ENCODE peak calls at places on chromosome 14, in six cellular contexts. H is effector memory CD4-positive, alpha-beta T cell; C is T-helper 1 cell; P is Caki2; Q is activated CD8-positive, alpha-beta memory T cell treated with anti-CD3 and anti-CD28 coated beads for 24 hours; J is GM12865. W is an unnamed sample.

GRCh38 chr14:105491366-105492006 is 440 bp downstream of the TEDC1 start:
- DNase-seq in H (peak), Q (peak), C (peak), J (peak), P (peak), W (peak)

GRCh38 chr14:42428996-42429395 is 822.3 kb downstream of the LRFN5 start:
- DNase-seq in Q (no peak), P (peak), C (no peak), H (no peak), J (peak), W (no peak)

GRCh38 chr14:70642313-70643235 is 858 bp downstream of the TTC9 start:
- DNase-seq in Q (peak), J (peak), H (peak), C (no peak), P (no peak), W (no peak)

GRCh38 chr14:100578552-100578951 is 8.7 kb downstream of the BEGAIN start:
- DNase-seq in C (no peak), P (no peak), Q (no peak), H (no peak), J (no peak), W (no peak)

GRCh38 chr14:75450381-75451276 is 22.8 kb downstream of the JDP2 start:
- DNase-seq in J (no peak), H (no peak), C (no peak), P (peak), Q (no peak), W (peak)

GRCh38 chr14:23438130-23438893 is 2.9 kb upstream of the MYH7 start:
- DNase-seq in C (no peak), P (no peak), J (no peak), H (no peak), Q (peak), W (no peak)

GRCh38 chr14:59870277-59871165 is at the start of gene RTN1:
- DNase-seq in P (peak), H (no peak), C (no peak), J (peak), Q (peak), W (peak)

GRCh38 chr14:96053600-96054381 is 14.6 kb downstream of the C14orf132 start:
- DNase-seq in P (peak), Q (no peak), H (no peak), C (no peak), J (no peak), W (peak)

GRCh38 chr14:99899578-99900178 is 106.5 kb downstream of the EML1 start:
- DNase-seq in J (peak), C (no peak), Q (no peak), H (no peak), P (no peak), W (peak)

GRCh38 chr14:69582829-69583228 is 8.2 kb upstream of the CCDC177 start:
- DNase-seq in J (no peak), P (no peak), Q (no peak), H (no peak), C (no peak), W (no peak)

GRCh38 chr14:105927661-105928060 is 401.3 kb downstream of the TMEM121 start:
- DNase-seq in H (no peak), J (peak), C (no peak), P (no peak), Q (no peak), W (no peak)

GRCh38 chr14:62081956-62082355 is 319.7 kb downstream of the SNAPC1 start:
- DNase-seq in J (no peak), Q (no peak), P (no peak), C (no peak), H (no peak), W (no peak)

GRCh38 chr14:91896419-91896818 is 29.1 kb upstream of the TC2N start:
- DNase-seq in C (no peak), J (no peak), Q (no peak), P (no peak), H (no peak), W (no peak)

GRCh38 chr14:105837349-105838063 is 311.1 kb downstream of the TMEM121 start:
- DNase-seq in C (no peak), J (no peak), Q (no peak), P (no peak), H (no peak), W (no peak)

GRCh38 chr14:91277546-91278382 is 33.3 kb upstream of the GPR68 start:
- DNase-seq in Q (no peak), P (no peak), J (no peak), H (no peak), C (no peak), W (no peak)

W was measured in RPMI7951.